ENCODE peak calls at places on chromosomes 3 and 15, in four cellular contexts. One of them, this sample, is unnamed.
A peak's percentile ranks its signal among the peaks of the same experiment; 100 is the strongest.

GRCh38 chr15:89115547-89115946 is 27.3 kb downstream of the ABHD2 start:
- DNase-seq in WTC11: peak; percentile 55
- DNase-seq in K562: no peak
- DNase-seq in GM12878: no peak
- DNase-seq in this sample: no peak

GRCh38 chr3:55676643-55677042 is 189.5 kb upstream of the WNT5A start:
- DNase-seq in K562: no peak
- DNase-seq in GM12878: no peak
- DNase-seq in WTC11: no peak
- DNase-seq in this sample: no peak

GRCh38 chr3:114411292-114411691 is 117.5 kb downstream of the TIGIT start:
- DNase-seq in WTC11: no peak
- DNase-seq in K562: no peak
- DNase-seq in GM12878: no peak
- DNase-seq in this sample: no peak

GRCh38 chr15:52220896-52221660 is 29.9 kb upstream of the GNB5 start:
- DNase-seq in WTC11: no peak
- DNase-seq in GM12878: no peak
- DNase-seq in K562: no peak
- DNase-seq in this sample: no peak

GRCh38 chr3:194691481-194692281 is 6.0 kb downstream of the FAM43A start:
- DNase-seq in GM12878: peak; percentile 85
- DNase-seq in WTC11: no peak
- DNase-seq in K562: no peak
- DNase-seq in this sample: peak; percentile 83

GRCh38 chr3:129119365-129120100 is 2.1 kb downstream of the RAB43 start:
- DNase-seq in WTC11: no peak
- DNase-seq in K562: peak; percentile 54
- DNase-seq in GM12878: no peak
- DNase-seq in this sample: no peak

GRCh38 chr3:101719604-101720185 is 4.7 kb upstream of the CEP97 start:
- DNase-seq in GM12878: no peak
- DNase-seq in WTC11: no peak
- DNase-seq in K562: no peak
- DNase-seq in this sample: no peak

GRCh38 chr3:126337980-126338651 is 19.1 kb downstream of the KLF15 start:
- DNase-seq in GM12878: no peak
- DNase-seq in WTC11: no peak
- DNase-seq in K562: no peak
- DNase-seq in this sample: no peak

GRCh38 chr3:124115279-124115678 is 123.4 kb upstream of the ROPN1 start:
- DNase-seq in K562: no peak
- DNase-seq in WTC11: no peak
- DNase-seq in GM12878: no peak
- DNase-seq in this sample: no peak

GRCh38 chr3:59469948-59470723 is 420.3 kb upstream of the CFAP20DC start:
- DNase-seq in WTC11: no peak
- DNase-seq in GM12878: no peak
- DNase-seq in K562: no peak
- DNase-seq in this sample: no peak

GRCh38 chr3:47664519-47664918 is 85.9 kb upstream of the CSPG5 start:
- DNase-seq in WTC11: no peak
- DNase-seq in GM12878: no peak
- DNase-seq in K562: peak; percentile 34
- DNase-seq in this sample: peak; percentile 33

GRCh38 chr3:123419850-123420292 is 29.0 kb downstream of the ADCY5 start:
- DNase-seq in GM12878: no peak
- DNase-seq in K562: no peak
- DNase-seq in WTC11: no peak
- DNase-seq in this sample: no peak

GRCh38 chr3:81152156-81152555 is 609.3 kb downstream of the GBE1 start:
- DNase-seq in WTC11: no peak
- DNase-seq in K562: no peak
- DNase-seq in GM12878: no peak
- DNase-seq in this sample: no peak

GRCh38 chr3:179181993-179182551 is 33.9 kb downstream of the PIK3CA start:
- DNase-seq in GM12878: no peak
- DNase-seq in WTC11: no peak
- DNase-seq in K562: no peak
- DNase-seq in this sample: no peak

GRCh38 chr15:57217716-57218598 is 158.3 kb upstream of the CGNL1 start:
- DNase-seq in GM12878: no peak
- DNase-seq in WTC11: no peak
- DNase-seq in K562: no peak
- DNase-seq in this sample: no peak

GRCh38 chr15:35741881-35742280 is 195.9 kb upstream of the DPH6 start:
- DNase-seq in K562: no peak
- DNase-seq in WTC11: no peak
- DNase-seq in GM12878: no peak
- DNase-seq in this sample: no peak

GRCh38 chr15:35741395-35741794 is 195.4 kb upstream of the DPH6 start:
- DNase-seq in WTC11: no peak
- DNase-seq in K562: no peak
- DNase-seq in GM12878: no peak
- DNase-seq in this sample: peak; percentile 13

GRCh38 chr15:35740761-35741160 is 194.8 kb upstream of the DPH6 start:
- DNase-seq in WTC11: no peak
- DNase-seq in GM12878: no peak
- DNase-seq in K562: no peak
- DNase-seq in this sample: peak; percentile 24

GRCh38 chr15:35746121-35746520 is 200.2 kb upstream of the DPH6 start:
- DNase-seq in K562: no peak
- DNase-seq in WTC11: no peak
- DNase-seq in GM12878: no peak
- DNase-seq in this sample: no peak

GRCh38 chr15:35743320-35743719 is 197.4 kb upstream of the DPH6 start:
- DNase-seq in WTC11: no peak
- DNase-seq in GM12878: no peak
- DNase-seq in K562: no peak
- DNase-seq in this sample: no peak
- TF ChIP-seq USF1 in WTC11: no peak
- TF ChIP-seq USF1 in GM12878: no peak
- TF ChIP-seq USF1 in K562: no peak
- TF ChIP-seq USF1 in this sample: no peak

GRCh38 chr3:50536471-50537180 is 30.9 kb downstream of the C3orf18 start:
- DNase-seq in K562: no peak
- DNase-seq in GM12878: no peak
- DNase-seq in WTC11: no peak
- DNase-seq in this sample: no peak

GRCh38 chr3:50537421-50538129 is 30.0 kb downstream of the C3orf18 start:
- DNase-seq in K562: peak; percentile 67
- DNase-seq in GM12878: no peak
- DNase-seq in WTC11: no peak
- DNase-seq in this sample: no peak

GRCh38 chr3:50539356-50539838 is 28.1 kb downstream of the C3orf18 start:
- DNase-seq in GM12878: no peak
- DNase-seq in K562: peak; percentile 95
- DNase-seq in WTC11: no peak
- DNase-seq in this sample: no peak

GRCh38 chr3:50542177-50543034 is 25.1 kb downstream of the C3orf18 start:
- DNase-seq in GM12878: no peak
- DNase-seq in K562: peak; percentile 72
- DNase-seq in WTC11: peak; percentile 87
- DNase-seq in this sample: peak; percentile 89

DNA sequence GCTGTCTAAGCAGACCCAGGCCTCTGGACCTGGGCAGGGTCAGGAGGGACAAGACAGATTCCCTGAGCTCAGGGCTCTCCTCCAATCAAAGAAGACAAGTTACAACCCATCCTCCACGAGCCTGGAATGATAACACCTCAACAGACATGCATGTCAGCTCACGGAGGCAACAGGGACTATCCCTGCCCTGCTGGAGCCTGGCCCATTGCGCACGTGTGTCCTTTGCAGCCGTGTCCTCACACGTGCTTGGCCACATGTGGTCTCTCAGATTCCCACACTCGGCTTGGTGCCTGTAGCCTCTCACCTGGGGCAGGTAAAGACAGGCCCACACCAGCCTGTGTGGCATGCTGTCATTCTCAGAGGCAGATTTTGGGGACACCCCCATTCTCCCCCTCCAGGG is 27.7 kb downstream of the C3orf18 start:
- DNase-seq in GM12878: no peak
- DNase-seq in K562: peak; percentile 75
- DNase-seq in WTC11: no peak
- DNase-seq in this sample: no peak
- TF ChIP-seq USF1 in GM12878: no peak
- TF ChIP-seq USF1 in K562: peak; percentile 70
- TF ChIP-seq USF1 in WTC11: no peak
- TF ChIP-seq USF1 in this sample: no peak

GRCh38 chr3:195897853-195898415 is 10.4 kb downstream of the TNK2 start:
- DNase-seq in K562: no peak
- DNase-seq in GM12878: no peak
- DNase-seq in WTC11: no peak
- DNase-seq in this sample: peak; percentile 33
- TF ChIP-seq USF1 in K562: no peak
- TF ChIP-seq USF1 in GM12878: no peak
- TF ChIP-seq USF1 in WTC11: no peak
- TF ChIP-seq USF1 in this sample: no peak

GRCh38 chr3:127667119-127667681 is 5.6 kb upstream of the ABTB1 start:
- DNase-seq in GM12878: no peak
- DNase-seq in K562: no peak
- DNase-seq in WTC11: no peak
- DNase-seq in this sample: no peak

GRCh38 chr3:127668906-127669305 is 3.8 kb upstream of the ABTB1 start:
- DNase-seq in K562: no peak
- DNase-seq in WTC11: no peak
- DNase-seq in GM12878: no peak
- DNase-seq in this sample: no peak

GRCh38 chr3:127665586-127665985 is 7.2 kb upstream of the ABTB1 start:
- DNase-seq in K562: no peak
- DNase-seq in WTC11: no peak
- DNase-seq in GM12878: no peak
- DNase-seq in this sample: no peak

GRCh38 chr3:127669541-127670228 is 3.1 kb upstream of the ABTB1 start:
- DNase-seq in K562: no peak
- DNase-seq in GM12878: no peak
- DNase-seq in WTC11: no peak
- DNase-seq in this sample: no peak

DNA sequence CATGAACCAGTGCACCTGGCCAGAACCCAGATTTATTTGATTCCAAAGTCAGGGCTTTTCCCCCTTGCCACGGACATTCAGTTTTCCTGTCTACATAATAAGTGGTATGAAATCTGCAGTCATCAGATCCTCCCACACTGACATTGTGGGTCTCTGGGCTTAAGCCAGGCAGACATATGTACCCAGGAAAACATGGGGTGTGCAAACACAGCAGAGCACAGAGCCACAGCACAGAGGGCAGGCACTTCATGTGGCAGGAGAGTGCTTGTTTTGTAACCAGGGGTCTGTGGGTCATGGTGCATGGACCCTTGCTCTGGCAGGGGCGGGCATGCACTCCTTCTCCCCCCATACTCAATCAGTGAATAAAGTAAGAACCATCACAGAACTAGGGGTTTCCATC is 6.1 kb upstream of the ABTB1 start:
- DNase-seq in K562: no peak
- DNase-seq in GM12878: no peak
- DNase-seq in WTC11: no peak
- DNase-seq in this sample: no peak
- TF ChIP-seq USF1 in K562: no peak
- TF ChIP-seq USF1 in GM12878: no peak
- TF ChIP-seq USF1 in WTC11: no peak
- TF ChIP-seq USF1 in this sample: no peak